ENCODE peak calls at places on chromosomes 11 and 22, in four cellular contexts. E is fibroblast of lung, M is BE2C, O is left ventricle myocardium inferior. B is an unnamed sample.

GRCh38 chr11:22884268-22884667 is 24.0 kb upstream of the CCDC179 start:
- DNase-seq in O (no peak), E (no peak), M (no peak), B (no peak)

GRCh38 chr11:131609317-131609716 is 238.9 kb downstream of the NTM start:
- DNase-seq in M (no peak), E (peak), O (no peak), B (no peak)

GRCh38 chr11:124897681-124898680 is at the start of gene ROBO4:
- DNase-seq in E (peak), M (no peak), O (peak), B (no peak)

GRCh38 chr22:43860831-43861230 is 1.5 kb downstream of the SULT4A1 start:
- DNase-seq in M (no peak), E (no peak), O (no peak), B (peak)

GRCh38 chr11:96339704-96340554 is 3.1 kb downstream of the MAML2 start:
- DNase-seq in E (peak), M (no peak), O (no peak), B (no peak)

GRCh38 chr11:118908931-118909618 is 16.7 kb downstream of the BCL9L start:
- DNase-seq in M (peak), O (peak), E (peak), B (peak)

GRCh38 chr11:123187221-123187620 is 7.8 kb downstream of the CLMP start:
- DNase-seq in M (no peak), E (no peak), O (no peak), B (no peak)

GRCh38 chr11:30635401-30635989 is 49.3 kb upstream of the MPPED2 start:
- DNase-seq in M (peak), E (peak), O (no peak), B (peak)

GRCh38 chr11:46659908-46660307 is 40.5 kb downstream of the ARHGAP1 start:
- DNase-seq in M (no peak), E (peak), O (no peak), B (no peak)

GRCh38 chr22:30423296-30423958 is 2.1 kb upstream of the MTFP1 start:
- DNase-seq in O (peak), E (no peak), M (peak), B (peak)

GRCh38 chr11:3984896-3985295 is 109.7 kb upstream of the RRM1 start:
- DNase-seq in M (no peak), E (peak), O (no peak), B (no peak)

GRCh38 chr11:13277719-13278619 is at the start of gene BMAL1:
- DNase-seq in E (peak), O (peak), M (no peak), B (peak)

GRCh38 chr11:44939673-44940072 is 11.0 kb downstream of the TP53I11 start:
- DNase-seq in E (no peak), M (no peak), O (peak), B (no peak)
- TF ChIP-seq CTCF in E (peak), M (peak), O (peak), B (peak)

DNA sequence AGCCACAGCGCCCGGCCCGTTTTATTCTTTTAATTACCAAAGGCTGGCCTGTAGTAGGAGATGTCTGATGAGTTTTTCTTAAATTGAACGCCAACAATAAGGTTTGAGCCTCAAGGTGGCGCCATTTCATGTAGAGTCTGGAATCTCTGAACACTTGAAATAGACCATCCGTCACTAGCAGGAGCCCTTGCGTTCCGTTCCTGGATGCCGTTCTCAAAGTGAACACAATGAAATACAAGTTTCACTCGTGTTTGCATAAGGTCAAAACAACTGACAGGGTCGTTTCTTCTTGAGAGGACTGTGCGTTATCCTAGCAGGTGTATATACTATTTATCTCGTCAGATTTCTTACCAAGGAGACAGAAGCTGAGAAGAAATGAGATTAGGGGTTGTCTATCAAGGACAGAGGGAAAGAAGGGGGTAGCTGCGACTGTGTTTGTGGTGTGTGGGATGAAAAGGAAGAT is 18.7 kb upstream of the SCGB1D1 start:
- DNase-seq in M (peak), O (peak), E (peak), B (peak)
- TF ChIP-seq CTCF in M (peak), O (peak), E (peak), B (peak)

DNA sequence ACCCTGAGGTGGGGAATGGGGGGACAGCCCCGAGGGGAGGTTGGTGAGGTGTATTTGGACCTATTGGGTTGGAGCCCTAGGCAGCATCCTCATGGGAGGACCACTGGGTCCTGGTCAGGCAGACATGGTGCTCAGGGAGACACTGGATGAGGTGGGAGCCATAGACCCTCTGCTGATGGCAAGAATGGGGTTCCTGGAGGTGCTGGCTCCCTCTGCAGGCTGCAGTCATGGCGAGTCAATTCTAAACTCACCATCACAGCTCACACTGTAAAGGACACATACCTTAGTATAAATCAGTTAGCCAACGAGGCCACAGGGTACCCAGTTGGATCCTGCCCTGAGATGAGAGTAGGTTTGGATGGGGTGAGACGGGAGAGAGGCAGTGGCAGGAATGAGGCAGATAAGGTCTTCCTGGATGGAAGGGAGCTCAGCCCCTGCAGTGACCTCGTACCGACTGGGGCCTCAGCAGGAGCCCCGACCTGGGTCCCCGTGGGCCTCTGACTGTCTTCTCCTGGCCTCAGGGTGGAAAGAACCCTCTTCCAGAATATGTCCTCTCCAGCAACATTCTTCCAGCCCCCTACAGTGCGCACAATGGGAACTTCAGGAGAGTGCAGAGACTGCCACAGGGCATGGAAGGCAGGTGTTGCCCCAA is 1.7 kb upstream of the GAB4 start:
- DNase-seq in M (no peak), O (no peak), E (no peak), B (no peak)
- TF ChIP-seq CTCF in M (no peak), O (no peak), E (no peak), B (no peak)

GRCh38 chr11:70527046-70527395 is 128.7 kb downstream of the CTTN start:
- DNase-seq in E (no peak), M (peak), O (no peak), B (peak)
- TF ChIP-seq CTCF in E (no peak), M (no peak), O (no peak), B (no peak)

B was measured in glutamatergic neuron.